ENCODE peak calls at places on chromosomes 3 and 15, in four cellular contexts. One of them, this sample, is unnamed.

GRCh38 chr3:12948891-12949711 is 107.7 kb upstream of the RPL32 start:
- DNase-seq in choroid plexus epithelial cell: no peak
- DNase-seq in fibroblast of mammary gland: peak
- DNase-seq in AG04450: no peak
- DNase-seq in this sample: peak

GRCh38 chr15:83207622-83208356 is at the start of gene HDGFL3:
- DNase-seq in choroid plexus epithelial cell: peak
- DNase-seq in fibroblast of mammary gland: peak
- DNase-seq in AG04450: no peak
- DNase-seq in this sample: peak

GRCh38 chr3:172595648-172596393 is 72.6 kb upstream of the TNFSF10 start:
- DNase-seq in choroid plexus epithelial cell: peak
- DNase-seq in fibroblast of mammary gland: peak
- DNase-seq in AG04450: no peak
- DNase-seq in this sample: peak

GRCh38 chr15:92672102-92672501 is 16.5 kb upstream of the FAM174B start:
- DNase-seq in choroid plexus epithelial cell: no peak
- DNase-seq in fibroblast of mammary gland: no peak
- DNase-seq in AG04450: no peak
- DNase-seq in this sample: no peak

GRCh38 chr3:20683912-20684311 is 497.9 kb upstream of the SGO1 start:
- DNase-seq in choroid plexus epithelial cell: peak
- DNase-seq in fibroblast of mammary gland: peak
- DNase-seq in AG04450: no peak
- DNase-seq in this sample: peak

GRCh38 chr3:37752661-37753055 is 109.0 kb upstream of the CTDSPL start:
- DNase-seq in choroid plexus epithelial cell: no peak
- DNase-seq in fibroblast of mammary gland: no peak
- DNase-seq in AG04450: no peak
- DNase-seq in this sample: no peak

GRCh38 chr15:43212299-43212698 is 8.5 kb downstream of the EPB42 start:
- DNase-seq in choroid plexus epithelial cell: no peak
- DNase-seq in fibroblast of mammary gland: no peak
- DNase-seq in AG04450: no peak
- DNase-seq in this sample: no peak

GRCh38 chr3:140276698-140277097 is 341.7 kb downstream of the CLSTN2 start:
- DNase-seq in choroid plexus epithelial cell: peak
- DNase-seq in fibroblast of mammary gland: peak
- DNase-seq in AG04450: no peak
- DNase-seq in this sample: peak

DNA sequence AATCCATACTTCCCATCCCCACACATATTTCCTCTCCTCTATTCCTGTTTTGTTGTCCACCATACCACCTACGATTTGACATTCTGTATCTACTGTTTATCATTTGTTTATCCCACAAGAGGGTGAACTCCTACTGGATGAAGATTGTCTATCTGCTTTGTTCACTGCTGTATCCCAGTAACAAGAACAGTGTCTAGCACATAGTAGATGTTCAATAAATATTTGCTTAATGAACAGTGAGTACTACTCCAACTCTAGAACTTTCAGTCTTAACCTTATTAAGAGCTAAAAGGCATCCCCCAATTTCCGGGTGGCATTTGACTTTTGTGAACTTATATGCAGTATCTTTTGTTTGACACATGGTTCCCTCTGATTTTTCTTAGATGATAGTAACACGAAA is 1.3 kb downstream of the PYGO1 start:
- DNase-seq in choroid plexus epithelial cell: no peak
- DNase-seq in fibroblast of mammary gland: peak
- DNase-seq in AG04450: no peak
- DNase-seq in this sample: peak
- H3K4me3 ChIP-seq in choroid plexus epithelial cell: peak
- H3K4me3 ChIP-seq in fibroblast of mammary gland: peak
- H3K4me3 ChIP-seq in AG04450: peak
- H3K4me3 ChIP-seq in this sample: peak

GRCh38 chr3:194689493-194689901 is 3.8 kb downstream of the FAM43A start:
- DNase-seq in choroid plexus epithelial cell: peak
- DNase-seq in fibroblast of mammary gland: peak
- DNase-seq in AG04450: peak
- DNase-seq in this sample: peak
- H3K4me3 ChIP-seq in choroid plexus epithelial cell: peak
- H3K4me3 ChIP-seq in fibroblast of mammary gland: no peak
- H3K4me3 ChIP-seq in AG04450: peak
- H3K4me3 ChIP-seq in this sample: peak

GRCh38 chr3:143137637-143138036 is 18.1 kb downstream of the CHST2 start:
- DNase-seq in choroid plexus epithelial cell: no peak
- DNase-seq in fibroblast of mammary gland: no peak
- DNase-seq in AG04450: no peak
- DNase-seq in this sample: no peak

GRCh38 chr3:143138948-143139347 is 19.4 kb downstream of the CHST2 start:
- DNase-seq in choroid plexus epithelial cell: no peak
- DNase-seq in fibroblast of mammary gland: no peak
- DNase-seq in AG04450: no peak
- DNase-seq in this sample: no peak

GRCh38 chr3:143140550-143140949 is 21.0 kb downstream of the CHST2 start:
- DNase-seq in choroid plexus epithelial cell: no peak
- DNase-seq in fibroblast of mammary gland: no peak
- DNase-seq in AG04450: no peak
- DNase-seq in this sample: no peak

GRCh38 chr3:143142354-143142753 is 22.8 kb downstream of the CHST2 start:
- DNase-seq in choroid plexus epithelial cell: no peak
- DNase-seq in fibroblast of mammary gland: no peak
- DNase-seq in AG04450: no peak
- DNase-seq in this sample: no peak

DNA sequence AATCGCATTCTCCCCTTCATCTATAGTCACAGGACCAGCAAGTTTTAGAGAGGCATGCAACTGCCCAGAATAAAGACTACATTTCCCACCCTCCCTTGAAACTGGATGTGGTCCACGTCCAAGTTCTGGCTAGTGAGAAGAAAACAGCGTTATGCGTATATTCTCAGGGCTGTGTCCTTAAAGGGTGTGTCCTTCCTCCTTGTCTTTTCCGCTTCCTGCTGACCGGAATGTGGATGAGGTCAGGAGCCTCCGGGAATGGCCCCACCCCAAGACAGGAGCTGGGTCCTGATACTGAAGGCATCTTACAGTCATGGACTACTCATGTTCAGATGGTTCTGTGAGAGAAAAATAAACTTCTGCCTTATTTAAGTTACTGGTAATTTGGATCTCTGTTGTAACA is 20.2 kb downstream of the CHST2 start:
- DNase-seq in choroid plexus epithelial cell: peak
- DNase-seq in fibroblast of mammary gland: peak
- DNase-seq in AG04450: no peak
- DNase-seq in this sample: peak
- H3K4me3 ChIP-seq in choroid plexus epithelial cell: no peak
- H3K4me3 ChIP-seq in fibroblast of mammary gland: no peak
- H3K4me3 ChIP-seq in AG04450: no peak
- H3K4me3 ChIP-seq in this sample: no peak

DNA sequence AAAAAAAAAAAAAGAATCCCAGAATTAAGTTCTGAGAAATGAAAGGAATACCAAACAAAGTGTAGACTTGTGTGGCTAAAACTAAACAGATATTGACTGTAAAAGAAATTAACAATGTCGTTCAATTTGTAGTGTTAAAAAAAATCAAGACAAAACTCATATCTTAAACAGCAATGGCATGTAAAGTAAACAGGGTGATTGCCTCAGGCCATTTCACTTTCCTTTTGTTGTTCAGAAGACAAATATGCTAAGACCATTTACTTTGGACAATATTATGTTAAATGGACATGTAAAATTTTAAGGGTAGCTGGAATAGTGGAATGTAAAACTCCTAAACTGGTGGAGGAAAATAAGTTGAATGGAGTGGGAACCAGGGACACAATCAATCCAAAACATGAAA is 139.1 kb downstream of the RTP4 start:
- DNase-seq in choroid plexus epithelial cell: no peak
- DNase-seq in fibroblast of mammary gland: no peak
- DNase-seq in AG04450: no peak
- DNase-seq in this sample: no peak
- H3K4me3 ChIP-seq in choroid plexus epithelial cell: no peak
- H3K4me3 ChIP-seq in fibroblast of mammary gland: no peak
- H3K4me3 ChIP-seq in AG04450: no peak
- H3K4me3 ChIP-seq in this sample: no peak

This sample was measured in GM23248.